ENCODE peak calls at places on chromosomes 4 and X, in five cellular contexts. P is Daoy, I is HuH-7.5, X is NCI-H1417, N is NCI-H1436. T is an unnamed sample.

GRCh38 chr4:168604496-168605373 is 107.9 kb downstream of the PALLD start:
- DNase-seq in N (no peak), X (no peak), I (no peak), P (peak; percentile 82), T (no peak)

GRCh38 chr4:172546782-172547181 is 621.8 kb upstream of the GALNT7 start:
- DNase-seq in I (no peak), P (no peak), X (peak; percentile 37), N (no peak), T (no peak)

GRCh38 chr4:128686032-128686465 is 123.5 kb upstream of the JADE1 start:
- DNase-seq in X (no peak), N (no peak), P (no peak), I (no peak), T (no peak)

GRCh38 chr4:139825523-139826014 is 159.9 kb downstream of the MGST2 start:
- DNase-seq in I (no peak), X (peak; percentile 53), P (no peak), N (peak; percentile 70), T (no peak)

GRCh38 chr4:14906805-14907204 is 95.5 kb upstream of the CPEB2 start:
- DNase-seq in N (no peak), X (no peak), I (no peak), P (no peak), T (no peak)

GRCh38 chr4:1233641-1234277 is 15.2 kb downstream of the CTBP1 start:
- DNase-seq in I (no peak), N (no peak), X (no peak), P (no peak), T (no peak)

GRCh38 chr4:3479358-3480101 is 16.4 kb downstream of the DOK7 start:
- DNase-seq in P (no peak), X (no peak), N (no peak), I (no peak), T (no peak)

GRCh38 chr4:100008048-100008447 is 58.0 kb upstream of the H2AZ1 start:
- DNase-seq in X (no peak), N (no peak), P (no peak), I (no peak), T (no peak)

GRCh38 chr4:27278615-27279014 is 418.0 kb downstream of the STIM2 start:
- DNase-seq in N (no peak), P (no peak), X (peak; percentile 71), I (no peak), T (peak; percentile 18)

GRCh38 chr4:72909461-72909860 is 160.1 kb downstream of the COX18 start:
- DNase-seq in X (peak; percentile 19), I (peak; percentile 20), N (no peak), P (no peak), T (no peak)

GRCh38 chr4:52841707-52842456 is 20.2 kb upstream of the RASL11B start:
- DNase-seq in N (no peak), X (no peak), I (no peak), P (peak; percentile 27), T (no peak)

GRCh38 chrX:43679778-43680177 is 23.7 kb downstream of the MAOA start:
- DNase-seq in X (peak; percentile 9), P (no peak), I (no peak), N (no peak), T (no peak)

GRCh38 chrX:87003031-87003430 is 514.6 kb upstream of the KLHL4 start:
- DNase-seq in P (no peak), X (no peak), N (no peak), I (no peak), T (no peak)

GRCh38 chr4:162498168-162498567 is 334.4 kb upstream of the FSTL5 start:
- DNase-seq in I (no peak), P (no peak), N (no peak), X (no peak), T (no peak)

GRCh38 chrX:120749141-120749846 is 119.4 kb upstream of the C1GALT1C1 start:
- DNase-seq in X (peak; percentile 89), P (no peak), I (no peak), N (peak; percentile 56), T (no peak)

GRCh38 chr4:152193059-152193458 is 342.8 kb downstream of the FBXW7 start:
- DNase-seq in N (no peak), P (peak; percentile 6), X (no peak), I (no peak), T (no peak)

GRCh38 chrX:134801267-134801666 is 143.0 kb upstream of the PLAC1 start:
- DNase-seq in X (no peak), N (no peak), P (peak; percentile 45), I (no peak), T (no peak)

GRCh38 chrX:150362599-150363481 is at the start of gene MAMLD1:
- DNase-seq in X (peak; percentile 35), I (no peak), N (no peak), P (peak; percentile 84), T (no peak)

GRCh38 chr4:38082424-38083374 is 122.5 kb downstream of the PTTG2 start:
- DNase-seq in P (peak; percentile 54), N (no peak), X (no peak), I (no peak), T (no peak)

GRCh38 chrX:9231491-9231890 is 197.6 kb upstream of the FAM9B start:
- DNase-seq in I (no peak), P (no peak), N (no peak), X (no peak), T (no peak)

GRCh38 chr4:113882668-113883067 is 96.8 kb downstream of the ARSJ start:
- DNase-seq in X (no peak), P (no peak), N (no peak), I (no peak), T (no peak)

GRCh38 chr4:145736241-145736831 is 56.4 kb downstream of the C4orf51 start:
- DNase-seq in I (no peak), P (no peak), X (peak; percentile 50), N (no peak), T (no peak)

GRCh38 chr4:176193898-176194297 is 1.5 kb downstream of the SPATA4 start:
- DNase-seq in P (peak; percentile 73), X (peak; percentile 12), N (no peak), I (no peak), T (no peak)

GRCh38 chr4:1318488-1319213 is 28.4 kb upstream of the UVSSA start:
- DNase-seq in I (peak; percentile 67), N (no peak), X (no peak), P (no peak), T (no peak)

GRCh38 chr4:54657194-54657555 is 582 bp upstream of the KIT start:
- DNase-seq in I (no peak), N (peak; percentile 79), X (peak; percentile 96), P (no peak), T (no peak)

GRCh38 chrX:1099146-1099770 is 113.2 kb downstream of the CRLF2 start:
- DNase-seq in N (no peak), P (no peak), I (no peak), X (no peak), T (no peak)

GRCh38 chr4:16245241-16245640 is 19.0 kb upstream of the TAPT1 start:
- DNase-seq in I (no peak), P (no peak), N (no peak), X (no peak), T (no peak)

GRCh38 chr4:85498068-85498733 is 23.3 kb downstream of the ARHGAP24 start:
- DNase-seq in I (no peak), N (no peak), P (peak; percentile 62), X (no peak), T (no peak)

GRCh38 chr4:123120473-123120872 is 198.1 kb upstream of the NUDT6 start:
- DNase-seq in N (no peak), I (no peak), X (no peak), P (no peak), T (no peak)

GRCh38 chrX:19758536-19758935 is 128.9 kb downstream of the SH3KBP1 start:
- DNase-seq in I (no peak), X (no peak), P (peak; percentile 11), N (no peak), T (no peak)

GRCh38 chr4:5399790-5400421 is 308.5 kb downstream of the EVC2 start:
- DNase-seq in I (no peak), P (no peak), N (no peak), X (no peak), T (peak; percentile 20)

GRCh38 chr4:78753091-78753490 is 23.1 kb upstream of the BMP2K start:
- DNase-seq in N (no peak), P (no peak), X (no peak), I (no peak), T (no peak)

T was measured in iPS DF 6.9.